ENCODE peak calls at places on chromosome 22, in five cellular contexts. A, E, K, C and Z are unnamed samples.

GRCh38 chr22:21003782-21004181 is 1.9 kb upstream of the THAP7 start:
- DNase-seq in A (no peak), C (no peak), E (no peak), K (no peak), Z (no peak)

GRCh38 chr22:47125603-47126002 is 363.2 kb downstream of the TBC1D22A start:
- DNase-seq in E (no peak), A (no peak), C (no peak), K (no peak), Z (no peak)

GRCh38 chr22:45064313-45065268 is 54.8 kb upstream of the PHF21B start:
- DNase-seq in A (no peak), E (peak; percentile 88), C (peak; percentile 85), K (peak; percentile 92), Z (no peak)

GRCh38 chr22:19875061-19875530 is 20.4 kb upstream of the GNB1L start:
- DNase-seq in E (no peak), A (peak; percentile 26), K (no peak), C (no peak), Z (no peak)

GRCh38 chr22:25057013-25057881 is 104.7 kb downstream of the KIAA1671 start:
- DNase-seq in K (peak; percentile 30), A (peak; percentile 90), E (no peak), C (no peak), Z (peak; percentile 77)

GRCh38 chr22:22187299-22187698 is 57.3 kb upstream of the VPREB1 start:
- DNase-seq in C (no peak), A (no peak), K (no peak), E (no peak), Z (no peak)

GRCh38 chr22:41523464-41524221 is 20.6 kb downstream of the POLR3H start:
- DNase-seq in E (peak; percentile 55), A (peak; percentile 58), C (peak; percentile 46), K (no peak), Z (no peak)

GRCh38 chr22:47842119-47842518 is 1079.7 kb downstream of the TBC1D22A start:
- DNase-seq in A (peak; percentile 46), K (no peak), E (no peak), C (no peak), Z (no peak)

GRCh38 chr22:20226077-20226716 is 41.9 kb downstream of the RTN4R start:
- DNase-seq in A (no peak), K (no peak), E (no peak), C (no peak), Z (no peak)

GRCh38 chr22:23779731-23780130 is 7.0 kb upstream of the SMARCB1 start:
- DNase-seq in A (no peak), K (no peak), E (no peak), C (no peak), Z (no peak)

GRCh38 chr22:43481528-43482309 is 69.9 kb downstream of the MPPED1 start:
- DNase-seq in A (no peak), K (no peak), C (no peak), E (no peak), Z (no peak)

GRCh38 chr22:17368144-17368726 is 1.0 kb upstream of the CECR2 start:
- DNase-seq in K (no peak), A (no peak), E (no peak), C (no peak), Z (no peak)

GRCh38 chr22:21943571-21944448 is 8.8 kb downstream of the PPM1F start:
- DNase-seq in A (no peak), K (no peak), E (no peak), C (no peak), Z (no peak)

GRCh38 chr22:20209761-20210250 is 58.3 kb downstream of the RTN4R start:
- DNase-seq in C (no peak), A (no peak), E (no peak), K (no peak), Z (no peak)

GRCh38 chr22:35299217-35299716 is 427 bp upstream of the TOM1 start:
- DNase-seq in A (no peak), K (no peak), E (peak; percentile 28), C (peak; percentile 9), Z (peak; percentile 61)

GRCh38 chr22:37282385-37282677 is at the start of gene CYTH4:
- DNase-seq in A (no peak), E (no peak), C (no peak), K (peak; percentile 37), Z (no peak)

GRCh38 chr22:45526263-45526662 is 23.6 kb downstream of the FBLN1 start:
- DNase-seq in K (no peak), C (no peak), A (no peak), E (no peak), Z (no peak)

GRCh38 chr22:26565889-26566288 is 24.0 kb downstream of the TPST2 start:
- DNase-seq in E (no peak), C (no peak), K (no peak), A (no peak), Z (no peak)

GRCh38 chr22:26566994-26567393 is 22.9 kb downstream of the TPST2 start:
- DNase-seq in C (no peak), E (no peak), A (no peak), K (no peak), Z (no peak)

GRCh38 chr22:26570126-26570525 is 19.8 kb downstream of the TPST2 start:
- DNase-seq in A (no peak), C (no peak), K (no peak), E (peak; percentile 38), Z (no peak)

GRCh38 chr22:26567610-26568009 is 22.3 kb downstream of the TPST2 start:
- DNase-seq in C (no peak), A (no peak), E (no peak), K (no peak), Z (no peak)

GRCh38 chr22:26568207-26568706 is 21.7 kb downstream of the TPST2 start:
- DNase-seq in E (peak; percentile 74), A (peak; percentile 85), C (peak; percentile 71), K (peak; percentile 97), Z (peak; percentile 19)
- H3K79me2 ChIP-seq in E (peaks cover 3% of the 10 kb centered on the region), A (peaks cover 42% of the 10 kb centered on the region), C (peaks cover 79% of the 10 kb centered on the region), K (peaks cover 52% of the 10 kb centered on the region), Z (peaks cover 15% of the 10 kb centered on the region)

DNA sequence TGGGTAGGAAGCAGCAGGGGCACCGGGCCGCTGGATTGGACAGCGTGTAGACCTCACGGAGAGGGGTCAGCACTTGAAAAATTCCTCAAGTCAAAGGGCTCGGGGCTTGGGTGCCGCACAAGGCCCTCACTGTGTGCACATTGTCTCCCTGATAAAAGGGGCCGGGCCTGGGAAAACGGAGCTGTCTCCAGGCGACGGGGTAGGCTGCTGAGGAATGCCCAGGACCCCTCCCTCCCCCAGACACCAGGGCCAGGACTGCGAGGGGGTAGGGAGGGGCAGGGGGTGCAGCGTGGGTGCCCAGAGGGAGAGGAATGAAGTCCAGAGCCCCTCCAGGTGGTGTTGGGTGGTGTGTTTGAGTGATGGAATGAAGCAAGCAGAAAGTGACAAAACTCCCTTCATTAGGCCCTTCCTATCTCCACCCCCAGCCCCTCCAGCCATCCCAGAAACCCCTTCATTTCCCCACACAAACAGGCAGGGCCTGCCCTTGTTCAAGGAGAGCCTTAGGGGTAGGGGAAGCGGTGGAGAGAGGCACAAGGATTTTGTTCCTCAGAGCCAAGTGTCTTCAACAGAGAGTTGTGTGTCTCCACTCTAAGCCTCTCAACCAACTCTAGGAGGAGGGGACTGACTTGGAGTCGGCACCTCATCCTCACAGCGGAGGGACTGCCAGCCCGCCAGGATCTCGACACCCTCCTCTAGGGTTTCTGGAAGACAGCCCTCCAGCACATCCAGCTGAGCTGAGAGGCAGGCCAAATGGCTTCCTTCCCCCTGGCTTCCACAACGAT is 63.9 kb downstream of the SYN3 start:
- DNase-seq in E (no peak), A (no peak), C (no peak), K (no peak), Z (no peak)
- H3K4me2 ChIP-seq in E (no peak overlapping the region), A (no peak overlapping the region), C (no peak overlapping the region), K (no peak overlapping the region), Z (no peak overlapping the region)

DNA sequence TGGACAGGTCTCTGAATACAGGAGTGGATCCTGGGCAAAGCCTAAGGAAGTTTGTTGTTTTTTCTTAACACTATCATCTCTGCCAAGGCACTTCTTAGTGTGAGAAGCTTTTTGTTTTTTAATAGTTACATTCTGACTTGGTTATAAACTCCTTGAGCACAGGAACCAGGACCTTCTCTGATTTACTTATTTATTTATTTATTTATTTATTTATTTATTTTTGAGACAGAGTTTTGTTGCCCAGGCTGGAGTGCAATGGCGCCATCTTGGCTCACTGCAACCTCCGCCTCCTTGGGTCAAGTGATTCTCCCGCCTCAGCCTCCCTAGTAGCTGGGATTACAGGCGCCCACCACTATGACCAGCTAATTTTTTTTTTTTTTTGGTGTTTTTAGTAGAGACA is 11.0 kb downstream of the RNF185 start:
- DNase-seq in K (no peak), E (no peak), C (no peak), A (no peak), Z (no peak)
- H3K79me2 ChIP-seq in K (peaks cover 94% of the 10 kb centered on the region), E (peaks cover 65% of the 10 kb centered on the region), C (peaks cover 87% of the 10 kb centered on the region), A (no peaks in the 10 kb centered on the region), Z (peaks cover 97% of the 10 kb centered on the region)

DNA sequence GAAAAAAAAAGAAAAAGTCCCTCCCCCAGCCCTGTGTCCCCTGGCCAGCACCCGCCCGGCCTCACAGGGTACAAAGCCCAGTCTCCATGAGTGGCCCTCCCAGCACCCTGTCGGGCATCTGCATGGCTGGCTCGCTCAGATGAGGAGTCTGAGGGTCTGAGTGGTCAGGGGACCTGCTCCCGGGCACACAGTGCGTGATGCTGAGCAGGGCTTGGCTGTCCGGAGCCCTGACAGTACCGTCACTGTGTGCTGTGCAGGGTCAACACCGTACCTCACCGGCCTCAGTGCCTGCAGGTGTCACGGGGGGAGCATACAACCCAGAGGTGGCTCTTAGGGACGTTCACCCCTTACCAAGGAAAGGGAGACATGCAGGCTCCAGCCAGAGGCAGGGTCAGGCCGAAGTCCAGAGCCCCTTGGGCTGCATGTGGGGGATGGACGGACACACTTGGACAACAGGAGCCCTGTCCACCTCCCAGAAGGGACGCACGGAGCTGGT is 3.6 kb upstream of the PLXNB2 start:
- DNase-seq in A (no peak), K (no peak), C (no peak), E (no peak), Z (no peak)
- H3K4me2 ChIP-seq in A (no peak overlapping the region), K (no peak overlapping the region), C (no peak overlapping the region), E (no peak overlapping the region), Z (no peak overlapping the region)

GRCh38 chr22:28921585-28921879 is 38.2 kb downstream of the ZNRF3 start:
- DNase-seq in A (no peak), K (no peak), E (no peak), C (no peak), Z (no peak)

GRCh38 chr22:28922540-28923244 is 39.3 kb downstream of the ZNRF3 start:
- DNase-seq in K (no peak), A (no peak), E (no peak), C (no peak), Z (no peak)

GRCh38 chr22:28917747-28918543 is 34.6 kb downstream of the ZNRF3 start:
- DNase-seq in E (peak; percentile 70), A (no peak), C (peak; percentile 66), K (no peak), Z (peak; percentile 61)

GRCh38 chr22:28923826-28924732 is 40.7 kb downstream of the ZNRF3 start:
- DNase-seq in E (peak; percentile 29), C (peak; percentile 26), A (no peak), K (peak; percentile 35), Z (peak; percentile 48)

DNA sequence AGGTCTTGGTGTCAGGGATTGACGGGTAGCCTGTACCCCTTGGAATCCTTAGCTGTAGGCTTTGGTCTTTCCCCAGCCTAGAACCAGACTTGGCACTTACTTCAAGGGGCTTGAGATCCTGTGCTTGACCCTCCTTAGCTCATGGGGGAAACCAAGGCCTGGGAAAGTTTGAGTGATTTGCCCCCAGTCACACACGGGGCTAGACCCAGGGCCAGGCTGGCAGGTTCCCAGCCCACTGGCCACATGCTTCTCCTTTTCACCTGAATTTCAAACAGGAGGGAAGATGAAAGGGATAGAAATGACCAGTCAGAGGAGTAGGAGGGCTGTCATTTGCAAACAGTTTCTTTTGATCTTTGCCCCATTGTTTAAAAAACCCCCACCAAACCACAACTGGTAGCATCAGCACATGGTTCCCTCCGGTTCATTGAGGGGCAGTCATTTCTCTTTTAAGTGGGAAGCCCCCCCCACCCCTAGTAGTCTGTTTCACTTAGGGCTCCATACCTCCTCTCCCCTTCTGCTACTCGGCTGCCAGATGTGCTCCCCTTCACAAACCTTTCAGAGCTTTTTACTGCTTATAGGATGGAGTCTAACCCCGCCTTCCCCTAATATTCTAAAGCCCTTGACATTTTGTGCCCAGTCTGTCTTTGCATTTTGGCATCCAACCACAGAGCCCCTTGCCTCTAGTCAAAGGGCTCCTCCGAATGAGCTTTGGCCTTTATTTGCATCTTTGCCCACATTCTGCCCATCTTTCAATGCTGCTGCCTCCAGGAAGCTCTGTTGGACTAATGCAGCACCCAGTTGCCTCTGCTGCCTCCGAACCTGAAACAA is 37.6 kb downstream of the ZNRF3 start:
- DNase-seq in A (no peak), E (no peak), K (no peak), C (no peak), Z (no peak)
- H3K79me2 ChIP-seq in A (peaks cover 29% of the 10 kb centered on the region), E (no peaks in the 10 kb centered on the region), K (peaks cover 73% of the 10 kb centered on the region), C (peaks cover 32% of the 10 kb centered on the region), Z (peaks cover 96% of the 10 kb centered on the region)